ENCODE peak calls at places on chromosomes 5 and 9, in seven cellular contexts. F, D, V, K, R, S and M are unnamed samples.

GRCh38 chr5:102759289-102759688 is 4.2 kb downstream of the PAM start:
- DNase-seq in F (no peak), D (no peak), V (no peak), K (no peak), R (no peak), S (no peak), M (no peak)

GRCh38 chr9:27086818-27087680 is 22.0 kb upstream of the TEK start:
- DNase-seq in F (no peak), D (no peak), V (no peak), K (no peak), R (no peak), S (peak), M (no peak)

GRCh38 chr5:146005723-146006122 is 69.3 kb downstream of the SH3RF2 start:
- DNase-seq in F (no peak), D (no peak), V (no peak), K (no peak), R (no peak), S (no peak), M (no peak)

GRCh38 chr5:96300986-96301385 is 132.1 kb downstream of the PCSK1 start:
- DNase-seq in F (no peak), D (no peak), V (no peak), K (no peak), R (no peak), S (no peak), M (no peak)

GRCh38 chr9:106799146-106799545 is 63.8 kb upstream of the ZNF462 start:
- DNase-seq in F (no peak), D (no peak), V (no peak), K (no peak), R (no peak), S (peak), M (no peak)

GRCh38 chr5:172411423-172412111 is 42.8 kb downstream of the SH3PXD2B start:
- DNase-seq in F (peak), D (no peak), V (peak), K (no peak), R (no peak), S (no peak), M (no peak)

GRCh38 chr9:112945620-112946208 is 55.0 kb upstream of the SLC46A2 start:
- DNase-seq in F (peak), D (no peak), V (no peak), K (peak), R (peak), S (no peak), M (no peak)

GRCh38 chr9:83599071-83599470 is 23.9 kb upstream of the IDNK start:
- DNase-seq in F (no peak), D (no peak), V (no peak), K (no peak), R (no peak), S (no peak), M (no peak)

GRCh38 chr9:20112367-20112766 is 323.5 kb upstream of the SLC24A2 start:
- DNase-seq in F (no peak), D (no peak), V (no peak), K (no peak), R (no peak), S (peak), M (no peak)

GRCh38 chr9:109733690-109734089 is 46.3 kb upstream of the PALM2AKAP2 start:
- DNase-seq in F (no peak), D (no peak), V (no peak), K (no peak), R (no peak), S (peak), M (no peak)

GRCh38 chr5:3619584-3619983 is 24.0 kb downstream of the IRX1 start:
- DNase-seq in F (no peak), D (no peak), V (no peak), K (no peak), R (no peak), S (no peak), M (no peak)

GRCh38 chr5:74336286-74336685 is 304.2 kb downstream of the ENC1 start:
- DNase-seq in F (no peak), D (no peak), V (no peak), K (peak), R (peak), S (no peak), M (no peak)

GRCh38 chr5:141714542-141715303 is 32.7 kb upstream of the ARAP3 start:
- DNase-seq in F (no peak), D (no peak), V (no peak), K (no peak), R (no peak), S (peak), M (no peak)

GRCh38 chr9:15469406-15469805 is 41.4 kb downstream of the PSIP1 start:
- DNase-seq in F (no peak), D (no peak), V (no peak), K (no peak), R (no peak), S (no peak), M (no peak)

GRCh38 chr5:72857396-72857795 is 40.9 kb downstream of the TNPO1 start:
- DNase-seq in F (no peak), D (no peak), V (no peak), K (no peak), R (no peak), S (no peak), M (no peak)

GRCh38 chr9:112761912-112762651 is 11.5 kb downstream of the SNX30 start:
- DNase-seq in F (no peak), D (no peak), V (no peak), K (no peak), R (no peak), S (no peak), M (no peak)

GRCh38 chr9:136857606-136858412 is 5.7 kb downstream of the MAMDC4 start:
- DNase-seq in F (peak), D (no peak), V (peak), K (peak), R (no peak), S (no peak), M (no peak)